ENCODE peak calls at places on chromosome 21, in six cellular contexts. L, P, K, E, F and A are unnamed samples.
A peak's percentile ranks its signal among the peaks of the same experiment; 100 is the strongest.

GRCh38 chr21:16838330-16838729 is 674.5 kb upstream of the CXADR start:
- ATAC-seq in L (no peak), P (no peak), K (no peak), E (no peak), F (no peak), A (peak; percentile 58)

GRCh38 chr21:30719401-30719800 is 824 bp upstream of the KRTAP21-3 start:
- ATAC-seq in L (no peak), P (no peak), K (no peak), E (no peak), F (no peak), A (no peak)

GRCh38 chr21:43325968-43326367 is 101.0 kb downstream of the SIK1 start:
- ATAC-seq in L (no peak), P (peak; percentile 4), K (no peak), E (no peak), F (no peak), A (no peak)

GRCh38 chr21:41362605-41363369 is 960 bp downstream of the MX2 start:
- ATAC-seq in L (no peak), P (no peak), K (no peak), E (no peak), F (no peak), A (no peak)

GRCh38 chr21:38804030-38804616 is 1.6 kb upstream of the ETS2 start:
- ATAC-seq in L (no peak), P (no peak), K (no peak), E (no peak), F (no peak), A (no peak)

GRCh38 chr21:45467221-45467779 is 62.3 kb downstream of the COL18A1 start:
- ATAC-seq in L (no peak), P (no peak), K (no peak), E (no peak), F (no peak), A (peak; percentile 29)

GRCh38 chr21:41651830-41652229 is 115.0 kb downstream of the RIPK4 start:
- ATAC-seq in L (peak; percentile 22), P (no peak), K (no peak), E (no peak), F (no peak), A (no peak)

GRCh38 chr21:34615487-34615814 is 538 bp upstream of the RCAN1 start:
- ATAC-seq in L (peak; percentile 7), P (no peak), K (peak; percentile 9), E (peak; percentile 7), F (no peak), A (peak; percentile 57)

GRCh38 chr21:15533618-15534017 is 196.2 kb upstream of the USP25 start:
- ATAC-seq in L (no peak), P (no peak), K (no peak), E (no peak), F (no peak), A (no peak)

GRCh38 chr21:37737497-37737896 is 178.8 kb downstream of the KCNJ6 start:
- ATAC-seq in L (no peak), P (no peak), K (no peak), E (no peak), F (peak; percentile 94), A (no peak)

GRCh38 chr21:31515253-31515652 is 144.2 kb upstream of the SOD1 start:
- ATAC-seq in L (no peak), P (no peak), K (no peak), E (no peak), F (no peak), A (no peak)

GRCh38 chr21:25292396-25292795 is 314.9 kb downstream of the MRPL39 start:
- ATAC-seq in L (no peak), P (no peak), K (no peak), E (no peak), F (no peak), A (no peak)

GRCh38 chr21:39316062-39316461 is 2.6 kb upstream of the BRWD1 start:
- ATAC-seq in L (peak; percentile 6), P (no peak), K (no peak), E (peak; percentile 10), F (no peak), A (no peak)

GRCh38 chr21:40053007-40053406 is 185.8 kb downstream of the PCP4 start:
- ATAC-seq in L (no peak), P (no peak), K (no peak), E (no peak), F (peak; percentile 83), A (no peak)

GRCh38 chr21:45104560-45104959 is 30.2 kb downstream of the ADARB1 start:
- ATAC-seq in L (peak; percentile 67), P (peak; percentile 93), K (peak; percentile 64), E (peak; percentile 65), F (peak; percentile 86), A (peak; percentile 68)

GRCh38 chr21:39196838-39197237 is 13.6 kb upstream of the PSMG1 start:
- ATAC-seq in L (no peak), P (no peak), K (no peak), E (no peak), F (no peak), A (no peak)

GRCh38 chr21:15730484-15731242 is 881 bp downstream of the USP25 start:
- ATAC-seq in L (no peak), P (peak; percentile 10), K (no peak), E (no peak), F (no peak), A (peak; percentile 32)

GRCh38 chr21:45993210-45994085 is 11.9 kb downstream of the COL6A1 start:
- ATAC-seq in L (no peak), P (no peak), K (no peak), E (no peak), F (peak; percentile 11), A (no peak)